ENCODE peak calls at places on chromosomes 4 and X, in five cellular contexts. One of them, this sample, is unnamed.

GRCh38 chrX:107470198-107470597 is 20.7 kb downstream of the FRMPD3 start:
- DNase-seq in AG09319: no peak
- DNase-seq in posterior cingulate gyrus: no peak
- DNase-seq in NCI-H1694 treated with DMSO at 0.1 percent for 48 hours: no peak
- DNase-seq in stimulated activated CD4-positive, alpha-beta T cell treated with anti-CD3 and anti-CD28 coated beads, TNF-alpha, amount 100 ng/mL, for 1 hour: no peak
- DNase-seq in this sample: no peak

GRCh38 chr4:70402762-70403161 is 5.0 kb downstream of the OPRPN start:
- DNase-seq in AG09319: no peak
- DNase-seq in stimulated activated CD4-positive, alpha-beta T cell treated with anti-CD3 and anti-CD28 coated beads, TNF-alpha, amount 100 ng/mL, for 1 hour: no peak
- DNase-seq in NCI-H1694 treated with DMSO at 0.1 percent for 48 hours: no peak
- DNase-seq in posterior cingulate gyrus: no peak
- DNase-seq in this sample: no peak

GRCh38 chrX:103792916-103793540 is 16.4 kb downstream of the PLP1 start:
- DNase-seq in AG09319: peak; percentile 11
- DNase-seq in NCI-H1694 treated with DMSO at 0.1 percent for 48 hours: no peak
- DNase-seq in posterior cingulate gyrus: no peak
- DNase-seq in stimulated activated CD4-positive, alpha-beta T cell treated with anti-CD3 and anti-CD28 coated beads, TNF-alpha, amount 100 ng/mL, for 1 hour: no peak
- DNase-seq in this sample: no peak

GRCh38 chrX:2228466-2228865 is 272.3 kb downstream of the DHRSX start:
- DNase-seq in NCI-H1694 treated with DMSO at 0.1 percent for 48 hours: no peak
- DNase-seq in stimulated activated CD4-positive, alpha-beta T cell treated with anti-CD3 and anti-CD28 coated beads, TNF-alpha, amount 100 ng/mL, for 1 hour: no peak
- DNase-seq in posterior cingulate gyrus: no peak
- DNase-seq in AG09319: no peak
- DNase-seq in this sample: no peak

GRCh38 chrX:41785685-41786084 is 61.7 kb downstream of the GPR82 start:
- DNase-seq in posterior cingulate gyrus: no peak
- DNase-seq in AG09319: no peak
- DNase-seq in stimulated activated CD4-positive, alpha-beta T cell treated with anti-CD3 and anti-CD28 coated beads, TNF-alpha, amount 100 ng/mL, for 1 hour: no peak
- DNase-seq in NCI-H1694 treated with DMSO at 0.1 percent for 48 hours: no peak
- DNase-seq in this sample: no peak

GRCh38 chr4:1402516-1403101 is 3.6 kb downstream of the NKX1-1 start:
- DNase-seq in stimulated activated CD4-positive, alpha-beta T cell treated with anti-CD3 and anti-CD28 coated beads, TNF-alpha, amount 100 ng/mL, for 1 hour: no peak
- DNase-seq in AG09319: no peak
- DNase-seq in NCI-H1694 treated with DMSO at 0.1 percent for 48 hours: no peak
- DNase-seq in posterior cingulate gyrus: no peak
- DNase-seq in this sample: no peak

GRCh38 chrX:118507766-118508165 is 12.2 kb downstream of the DOCK11 start:
- DNase-seq in NCI-H1694 treated with DMSO at 0.1 percent for 48 hours: no peak
- DNase-seq in posterior cingulate gyrus: no peak
- DNase-seq in stimulated activated CD4-positive, alpha-beta T cell treated with anti-CD3 and anti-CD28 coated beads, TNF-alpha, amount 100 ng/mL, for 1 hour: no peak
- DNase-seq in AG09319: no peak
- DNase-seq in this sample: no peak

GRCh38 chr4:164955107-164955805 is 22.2 kb downstream of the TRIM61 start:
- DNase-seq in stimulated activated CD4-positive, alpha-beta T cell treated with anti-CD3 and anti-CD28 coated beads, TNF-alpha, amount 100 ng/mL, for 1 hour: no peak
- DNase-seq in AG09319: no peak
- DNase-seq in NCI-H1694 treated with DMSO at 0.1 percent for 48 hours: no peak
- DNase-seq in posterior cingulate gyrus: no peak
- DNase-seq in this sample: no peak

GRCh38 chr4:108172780-108173598 is 4.3 kb upstream of the LEF1 start:
- DNase-seq in stimulated activated CD4-positive, alpha-beta T cell treated with anti-CD3 and anti-CD28 coated beads, TNF-alpha, amount 100 ng/mL, for 1 hour: no peak
- DNase-seq in NCI-H1694 treated with DMSO at 0.1 percent for 48 hours: no peak
- DNase-seq in AG09319: no peak
- DNase-seq in posterior cingulate gyrus: no peak
- DNase-seq in this sample: peak; percentile 67